ENCODE peak calls at places on chromosomes 7 and 10, in five cellular contexts. K is thyroid gland, R is gastrocnemius medialis, C is Panc1, W is BJ. F is an unnamed sample.

GRCh38 chr10:72044417-72045041 is 43.8 kb downstream of the SPOCK2 start:
- DNase-seq in K (peak; percentile 57), R (peak; percentile 57), C (no peak), W (no peak), F (no peak)

GRCh38 chr10:33506391-33506790 is 171.9 kb upstream of the NRP1 start:
- DNase-seq in K (no peak), R (no peak), C (no peak), W (no peak), F (no peak)

GRCh38 chr7:105840981-105841749 is 35.2 kb downstream of the ATXN7L1 start:
- DNase-seq in K (no peak), R (no peak), C (no peak), W (no peak), F (no peak)

GRCh38 chr10:124050021-124051015 is 43.1 kb downstream of the CHST15 start:
- DNase-seq in K (no peak), R (no peak), C (no peak), W (no peak), F (no peak)

GRCh38 chr10:124339119-124339807 is 79.5 kb downstream of the OAT start:
- DNase-seq in K (no peak), R (no peak), C (no peak), W (no peak), F (no peak)

GRCh38 chr10:10564081-10564480 is 453.6 kb upstream of the CELF2 start:
- DNase-seq in K (no peak), R (no peak), C (no peak), W (no peak), F (no peak)

GRCh38 chr10:45374451-45375052 is 536 bp downstream of the ALOX5 start:
- DNase-seq in K (no peak), R (no peak), C (no peak), W (no peak), F (no peak)

GRCh38 chr10:49284356-49284755 is 14.6 kb upstream of the C10orf71 start:
- DNase-seq in K (no peak), R (no peak), C (no peak), W (no peak), F (no peak)

GRCh38 chr10:7161484-7162283 is 249.2 kb downstream of the SFMBT2 start:
- DNase-seq in K (no peak), R (no peak), C (no peak), W (no peak), F (no peak)

GRCh38 chr7:147510913-147511312 is 1079.7 kb upstream of the C7orf33 start:
- DNase-seq in K (no peak), R (no peak), C (peak; percentile 28), W (no peak), F (no peak)

GRCh38 chr10:1368772-1369171 is 312.6 kb downstream of the WDR37 start:
- DNase-seq in K (peak; percentile 19), R (no peak), C (no peak), W (no peak), F (no peak)

GRCh38 chr10:1043532-1043995 is 5.4 kb downstream of the IDI1 start:
- DNase-seq in K (no peak), R (no peak), C (no peak), W (no peak), F (no peak)

GRCh38 chr7:2258661-2259365 is 16.8 kb downstream of the NUDT1 start:
- DNase-seq in K (no peak), R (no peak), C (no peak), W (no peak), F (no peak)

GRCh38 chr10:36725581-36726520 is 399.5 kb upstream of the ANKRD30A start:
- DNase-seq in K (peak; percentile 83), R (peak; percentile 10), C (peak; percentile 54), W (peak; percentile 65), F (peak; percentile 70)

GRCh38 chr10:47070541-47070940 is 159.3 kb downstream of the PTPN20 start:
- DNase-seq in K (no peak), R (no peak), C (no peak), W (no peak), F (no peak)

GRCh38 chr10:86670876-86671275 is 2.6 kb downstream of the LDB3 start:
- DNase-seq in K (no peak), R (no peak), C (no peak), W (no peak), F (no peak)

GRCh38 chr10:32253300-32253699 is 93.7 kb downstream of the EPC1 start:
- DNase-seq in K (no peak), R (no peak), C (no peak), W (no peak), F (no peak)

GRCh38 chr10:42491001-42491592 is 147.3 kb downstream of the ZNF33B start:
- DNase-seq in K (no peak), R (no peak), C (no peak), W (no peak), F (no peak)

GRCh38 chr10:3774018-3774813 is 10.8 kb downstream of the KLF6 start:
- DNase-seq in K (no peak), R (no peak), C (peak; percentile 72), W (no peak), F (no peak)

GRCh38 chr7:138755331-138755747 is 42.5 kb upstream of the TMEM213 start:
- DNase-seq in K (no peak), R (no peak), C (no peak), W (no peak), F (no peak)

GRCh38 chr10:70985824-70986336 is 97.5 kb upstream of the PCBD1 start:
- DNase-seq in K (no peak), R (peak; percentile 13), C (no peak), W (no peak), F (no peak)

GRCh38 chr7:132546366-132547145 is 29.7 kb downstream of the PLXNA4 start:
- DNase-seq in K (no peak), R (no peak), C (no peak), W (no peak), F (no peak)

GRCh38 chr10:59970396-59971368 is 64.3 kb upstream of the CCDC6 start:
- DNase-seq in K (no peak), R (no peak), C (no peak), W (no peak), F (no peak)

GRCh38 chr10:108544500-108545120 is 1378.7 kb downstream of the XPNPEP1 start:
- DNase-seq in K (peak; percentile 70), R (no peak), C (peak; percentile 50), W (no peak), F (no peak)

GRCh38 chr10:131977323-131978096 is 4.2 kb downstream of the BNIP3 start:
- DNase-seq in K (no peak), R (no peak), C (no peak), W (no peak), F (no peak)

GRCh38 chr7:108413337-108413736 is 42.9 kb downstream of the NRCAM start:
- DNase-seq in K (no peak), R (no peak), C (no peak), W (no peak), F (no peak)

GRCh38 chr7:156582591-156583123 is 57.9 kb upstream of the RNF32 start:
- DNase-seq in K (no peak), R (no peak), C (no peak), W (no peak), F (no peak)

GRCh38 chr7:154997840-154998370 is 5.0 kb downstream of the PAXIP1 start:
- DNase-seq in K (no peak), R (no peak), C (no peak), W (no peak), F (no peak)

GRCh38 chr7:154994996-154995395 is 7.9 kb downstream of the PAXIP1 start:
- DNase-seq in K (no peak), R (no peak), C (no peak), W (no peak), F (no peak)

GRCh38 chr7:154998481-154998880 is 4.4 kb downstream of the PAXIP1 start:
- DNase-seq in K (no peak), R (no peak), C (no peak), W (no peak), F (no peak)

GRCh38 chr7:154996101-154996500 is 6.8 kb downstream of the PAXIP1 start:
- DNase-seq in K (no peak), R (no peak), C (no peak), W (no peak), F (no peak)

DNA sequence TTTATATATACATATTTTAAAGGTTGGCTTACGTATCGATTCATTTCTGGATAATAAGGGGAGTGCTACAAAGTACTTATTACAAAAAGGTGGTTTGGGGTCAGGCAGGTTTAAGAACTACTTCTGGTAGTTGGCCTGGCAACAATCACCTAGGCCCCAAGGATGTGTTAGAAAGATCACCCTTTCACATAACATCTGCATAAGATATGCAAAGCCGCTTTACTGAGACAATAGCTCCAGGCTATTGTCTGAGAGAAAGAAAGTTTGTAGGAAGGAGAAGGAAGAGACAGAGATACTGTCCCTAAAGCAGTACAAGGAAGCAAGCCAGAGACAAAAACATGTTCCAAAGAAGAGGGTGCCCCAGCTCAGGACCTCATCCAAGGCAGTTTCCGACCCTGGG is 6.2 kb downstream of the PAXIP1 start:
- DNase-seq in K (no peak), R (no peak), C (no peak), W (no peak), F (no peak)
- H3K36me3 ChIP-seq in K (peaks cover 11% of the 10 kb centered on the region), R (peaks cover 35% of the 10 kb centered on the region), C (peaks cover 17% of the 10 kb centered on the region), W (peaks cover 8% of the 10 kb centered on the region), F (peaks cover 57% of the 10 kb centered on the region)

DNA sequence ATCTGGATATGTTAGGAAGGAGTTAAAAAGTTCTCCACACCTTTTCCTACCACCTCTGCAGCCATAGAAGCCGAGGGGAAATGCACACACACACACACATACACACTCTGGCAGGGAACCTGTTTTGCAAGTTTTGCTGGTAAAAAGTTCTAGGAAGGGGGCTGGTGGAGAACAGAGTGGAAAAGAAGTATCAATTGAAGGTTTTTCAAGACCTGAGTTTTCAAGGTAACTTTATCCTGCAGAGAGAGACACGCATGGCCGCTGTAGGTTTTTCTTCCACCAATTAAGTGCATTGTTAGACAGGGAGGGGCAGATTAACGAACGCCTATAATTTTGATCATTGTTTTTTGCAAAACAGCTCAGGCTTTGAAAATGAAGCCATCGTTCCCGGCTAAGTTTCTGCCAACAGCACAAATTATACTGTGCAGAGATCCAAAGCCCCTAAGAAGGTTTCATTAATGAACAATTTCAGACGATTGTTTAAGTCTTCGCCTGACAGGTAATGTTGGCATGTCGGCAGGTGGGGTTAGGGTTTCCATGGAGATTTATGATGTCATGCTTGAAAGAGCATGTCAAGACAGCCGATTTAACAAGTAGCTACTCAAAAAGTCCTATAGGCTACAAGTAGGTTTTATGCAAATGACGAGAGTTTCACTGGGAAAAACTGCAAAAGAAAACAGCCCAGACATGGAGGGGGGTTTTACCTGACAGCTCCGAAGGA is 29.7 kb downstream of the KIAA1217 start:
- DNase-seq in K (peak; percentile 82), R (no peak), C (no peak), W (no peak), F (no peak)
- H3K4me3 ChIP-seq in K (no peak overlapping the region), R (no peak overlapping the region), C (no peak overlapping the region), W (no peak overlapping the region), F (peak overlapping the region; percentile 58)

GRCh38 chr7:143299346-143299745 is 11.2 kb downstream of the CASP2 start:
- DNase-seq in K (no peak), R (no peak), C (no peak), W (no peak), F (no peak)

GRCh38 chr7:143299840-143300239 is 11.7 kb downstream of the CASP2 start:
- DNase-seq in K (peak; percentile 53), R (no peak), C (no peak), W (no peak), F (no peak)

GRCh38 chr7:143292873-143293272 is 4.7 kb downstream of the CASP2 start:
- DNase-seq in K (no peak), R (no peak), C (no peak), W (no peak), F (no peak)

GRCh38 chr7:143296686-143297085 is 8.5 kb downstream of the CASP2 start:
- DNase-seq in K (no peak), R (no peak), C (no peak), W (peak; percentile 24), F (peak; percentile 65)

GRCh38 chr7:143295870-143296269 is 7.7 kb downstream of the CASP2 start:
- DNase-seq in K (no peak), R (no peak), C (no peak), W (no peak), F (no peak)
- H3K36me3 ChIP-seq in K (peaks cover 58% of the 10 kb centered on the region), R (peaks cover 62% of the 10 kb centered on the region), C (peaks cover 48% of the 10 kb centered on the region), W (peaks cover 18% of the 10 kb centered on the region), F (peaks cover 97% of the 10 kb centered on the region)

GRCh38 chr7:78959471-78959870 is 494.0 kb downstream of the MAGI2 start:
- DNase-seq in K (no peak), R (no peak), C (peak; percentile 86), W (no peak), F (no peak)
- H3K4me3 ChIP-seq in K (no peak overlapping the region), R (no peak overlapping the region), C (no peak overlapping the region), W (no peak overlapping the region), F (no peak overlapping the region)

F was measured in SK-N-MC.